ENCODE peak calls at places on chromosome X, in five cellular contexts. One of them, this sample, is unnamed.
A peak's percentile ranks its signal among the peaks of the same experiment; 100 is the strongest.

GRCh38 chrX:40108959-40109287 is 11.2 kb upstream of the BCOR start:
- DNase-seq in SK-N-SH: peak; percentile 82
- DNase-seq in K562: peak; percentile 85
- DNase-seq in GM12878: no peak
- DNase-seq in GM12891: no peak
- DNase-seq in this sample: peak; percentile 46

GRCh38 chrX:139902559-139902958 is 30.3 kb downstream of the ATP11C start:
- DNase-seq in SK-N-SH: no peak
- DNase-seq in GM12878: no peak
- DNase-seq in K562: no peak
- DNase-seq in GM12891: no peak
- DNase-seq in this sample: no peak

GRCh38 chrX:15564981-15565579 is 35.7 kb downstream of the ACE2 start:
- DNase-seq in K562: peak; percentile 78
- DNase-seq in GM12891: no peak
- DNase-seq in GM12878: peak; percentile 9
- DNase-seq in SK-N-SH: peak; percentile 27
- DNase-seq in this sample: no peak

GRCh38 chrX:10325606-10326005 is 168.8 kb downstream of the CLCN4 start:
- DNase-seq in SK-N-SH: no peak
- DNase-seq in K562: no peak
- DNase-seq in GM12891: no peak
- DNase-seq in GM12878: no peak
- DNase-seq in this sample: no peak

GRCh38 chrX:389021-389441 is 2.3 kb upstream of the PPP2R3B start:
- DNase-seq in GM12891: no peak
- DNase-seq in SK-N-SH: no peak
- DNase-seq in GM12878: no peak
- DNase-seq in K562: no peak
- DNase-seq in this sample: no peak

GRCh38 chrX:114611018-114611619 is 27.2 kb downstream of the HTR2C start:
- DNase-seq in SK-N-SH: peak; percentile 46
- DNase-seq in GM12878: no peak
- DNase-seq in K562: peak; percentile 53
- DNase-seq in GM12891: no peak
- DNase-seq in this sample: no peak

GRCh38 chrX:16785247-16786138 is 773 bp upstream of the TXLNG start:
- DNase-seq in GM12891: no peak
- DNase-seq in K562: no peak
- DNase-seq in GM12878: no peak
- DNase-seq in SK-N-SH: peak; percentile 27
- DNase-seq in this sample: no peak

GRCh38 chrX:138986866-138987265 is 275.3 kb upstream of the FGF13 start:
- DNase-seq in GM12891: no peak
- DNase-seq in K562: no peak
- DNase-seq in GM12878: no peak
- DNase-seq in SK-N-SH: no peak
- DNase-seq in this sample: no peak

GRCh38 chrX:39438603-39439602 is 637.6 kb downstream of the MID1IP1 start:
- DNase-seq in GM12891: no peak
- DNase-seq in GM12878: no peak
- DNase-seq in K562: no peak
- DNase-seq in SK-N-SH: no peak
- DNase-seq in this sample: no peak

GRCh38 chrX:9829308-9830267 is 43.4 kb downstream of the SHROOM2 start:
- DNase-seq in GM12891: peak; percentile 26
- DNase-seq in SK-N-SH: no peak
- DNase-seq in K562: no peak
- DNase-seq in GM12878: peak; percentile 47
- DNase-seq in this sample: peak; percentile 27

GRCh38 chrX:102546818-102547493 is 30.4 kb upstream of the TMSB15A start:
- DNase-seq in K562: no peak
- DNase-seq in GM12891: peak; percentile 10
- DNase-seq in GM12878: no peak
- DNase-seq in SK-N-SH: peak; percentile 54
- DNase-seq in this sample: no peak

GRCh38 chrX:45068555-45068954 is 132.1 kb downstream of the DIPK2B start:
- DNase-seq in GM12878: no peak
- DNase-seq in K562: no peak
- DNase-seq in SK-N-SH: no peak
- DNase-seq in GM12891: no peak
- DNase-seq in this sample: no peak

GRCh38 chrX:45063319-45064095 is 137.2 kb downstream of the DIPK2B start:
- DNase-seq in K562: no peak
- DNase-seq in SK-N-SH: no peak
- DNase-seq in GM12891: no peak
- DNase-seq in GM12878: no peak
- DNase-seq in this sample: no peak
- TF ChIP-seq TAF1 in K562: no peak
- TF ChIP-seq TAF1 in SK-N-SH: no peak
- TF ChIP-seq TAF1 in GM12891: no peak
- TF ChIP-seq TAF1 in GM12878: no peak
- TF ChIP-seq TAF1 in this sample: no peak

GRCh38 chrX:20325786-20326388 is 59.2 kb upstream of the RPS6KA3 start:
- DNase-seq in SK-N-SH: no peak
- DNase-seq in K562: no peak
- DNase-seq in GM12891: no peak
- DNase-seq in GM12878: no peak
- DNase-seq in this sample: no peak

GRCh38 chrX:20320461-20321159 is 53.9 kb upstream of the RPS6KA3 start:
- DNase-seq in GM12891: peak; percentile 1
- DNase-seq in GM12878: peak; percentile 57
- DNase-seq in K562: no peak
- DNase-seq in SK-N-SH: no peak
- DNase-seq in this sample: no peak

GRCh38 chrX:20317873-20318272 is 51.2 kb upstream of the RPS6KA3 start:
- DNase-seq in K562: no peak
- DNase-seq in GM12891: no peak
- DNase-seq in SK-N-SH: no peak
- DNase-seq in GM12878: no peak
- DNase-seq in this sample: no peak

GRCh38 chrX:20319054-20319453 is 52.3 kb upstream of the RPS6KA3 start:
- DNase-seq in GM12891: no peak
- DNase-seq in SK-N-SH: no peak
- DNase-seq in K562: no peak
- DNase-seq in GM12878: no peak
- DNase-seq in this sample: no peak

DNA sequence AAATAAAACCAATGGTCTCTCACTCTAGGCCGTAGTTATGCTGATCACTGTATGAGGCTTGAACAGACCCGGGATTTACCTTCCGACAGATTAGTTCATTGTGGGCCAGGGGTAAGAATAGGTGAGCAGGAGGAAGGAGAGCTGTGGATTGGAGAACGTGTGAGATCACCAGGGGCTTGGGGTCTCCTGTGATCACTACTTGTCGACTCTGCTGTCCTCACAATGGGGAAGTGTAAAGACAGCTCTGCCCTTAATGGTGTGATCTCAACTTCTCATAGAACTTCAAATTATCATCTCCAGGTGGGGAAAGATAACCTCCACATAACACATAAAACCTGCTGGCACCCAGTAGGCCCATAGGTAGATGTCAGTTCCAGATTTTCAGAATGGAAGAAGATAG is 56.2 kb upstream of the RPS6KA3 start:
- DNase-seq in GM12891: no peak
- DNase-seq in SK-N-SH: no peak
- DNase-seq in K562: no peak
- DNase-seq in GM12878: no peak
- DNase-seq in this sample: no peak
- TF ChIP-seq TAF1 in GM12891: no peak
- TF ChIP-seq TAF1 in SK-N-SH: no peak
- TF ChIP-seq TAF1 in K562: no peak
- TF ChIP-seq TAF1 in GM12878: no peak
- TF ChIP-seq TAF1 in this sample: no peak

GRCh38 chrX:24264383-24264782 is 49.5 kb downstream of the SUPT20HL2 start:
- DNase-seq in GM12891: no peak
- DNase-seq in GM12878: no peak
- DNase-seq in SK-N-SH: no peak
- DNase-seq in K562: no peak
- DNase-seq in this sample: no peak
- TF ChIP-seq TAF1 in GM12891: no peak
- TF ChIP-seq TAF1 in GM12878: no peak
- TF ChIP-seq TAF1 in SK-N-SH: no peak
- TF ChIP-seq TAF1 in K562: no peak
- TF ChIP-seq TAF1 in this sample: no peak

DNA sequence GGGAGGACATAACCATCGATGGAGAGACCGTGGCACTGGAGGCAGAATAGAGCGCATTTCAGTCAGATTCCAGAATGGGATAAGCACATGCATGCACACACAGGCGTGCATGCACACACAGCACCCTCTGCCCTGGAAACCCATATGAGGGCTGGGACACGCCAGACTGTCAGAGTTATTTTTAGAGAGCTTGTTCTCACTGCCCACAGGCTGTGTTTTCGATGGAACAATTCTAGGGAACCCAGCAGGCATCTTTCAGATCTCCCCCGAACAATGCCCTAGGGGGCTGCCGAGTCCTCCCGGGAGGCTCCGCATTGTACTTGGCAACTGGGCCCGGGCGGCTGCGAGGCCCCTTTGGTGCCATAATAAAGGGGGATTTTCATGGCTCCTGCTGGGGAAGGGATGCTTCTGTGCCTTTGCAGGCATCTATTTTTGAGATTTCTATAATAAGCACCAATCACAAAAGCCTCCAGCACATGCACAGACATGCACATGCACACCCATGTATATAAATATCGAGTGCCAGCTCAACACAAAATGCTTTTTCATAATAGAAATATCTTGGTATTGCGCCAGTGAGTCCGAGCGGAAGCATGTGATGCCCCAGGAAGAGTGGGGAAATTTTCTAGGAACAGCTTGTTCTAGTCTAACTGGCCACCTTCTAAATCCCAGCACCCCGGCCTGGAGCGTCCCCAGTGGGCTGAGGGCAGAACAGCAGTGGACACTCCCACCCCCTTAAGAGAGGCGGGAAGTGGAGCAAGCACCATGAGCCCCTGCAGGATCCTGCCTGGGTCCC is 88.6 kb downstream of the PHKA2 start:
- DNase-seq in SK-N-SH: peak; percentile 49
- DNase-seq in GM12878: no peak
- DNase-seq in GM12891: no peak
- DNase-seq in K562: no peak
- DNase-seq in this sample: no peak
- TF ChIP-seq TAF1 in SK-N-SH: no peak
- TF ChIP-seq TAF1 in GM12878: no peak
- TF ChIP-seq TAF1 in GM12891: no peak
- TF ChIP-seq TAF1 in K562: no peak
- TF ChIP-seq TAF1 in this sample: no peak

DNA sequence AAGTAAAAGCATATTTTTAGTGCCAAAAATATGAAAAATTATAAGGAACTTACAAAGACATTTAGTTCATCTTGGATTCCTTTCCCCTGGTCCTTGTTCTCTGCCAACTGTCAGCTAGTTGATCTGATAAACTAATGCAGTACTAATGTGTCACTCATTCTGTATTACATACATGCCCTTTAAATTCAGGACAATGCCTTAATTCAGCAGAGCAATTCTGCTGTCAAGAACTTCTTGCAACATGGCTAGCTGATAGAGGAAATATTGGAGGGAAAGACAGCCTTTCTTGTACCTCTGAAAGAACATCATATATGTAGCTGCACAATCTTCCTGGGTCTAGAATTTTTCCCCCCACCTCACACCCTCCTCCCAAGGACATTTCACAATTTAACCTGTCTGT is 480.1 kb downstream of the RPA4 start:
- DNase-seq in K562: no peak
- DNase-seq in GM12878: no peak
- DNase-seq in SK-N-SH: no peak
- DNase-seq in GM12891: no peak
- DNase-seq in this sample: no peak
- TF ChIP-seq TAF1 in K562: no peak
- TF ChIP-seq TAF1 in GM12878: no peak
- TF ChIP-seq TAF1 in SK-N-SH: no peak
- TF ChIP-seq TAF1 in GM12891: no peak
- TF ChIP-seq TAF1 in this sample: no peak

GRCh38 chrX:51569561-51569960 is 49.2 kb downstream of the CENPVL3 start:
- DNase-seq in GM12891: no peak
- DNase-seq in GM12878: no peak
- DNase-seq in SK-N-SH: no peak
- DNase-seq in K562: no peak
- DNase-seq in this sample: no peak
- TF ChIP-seq TAF1 in GM12891: no peak
- TF ChIP-seq TAF1 in GM12878: no peak
- TF ChIP-seq TAF1 in SK-N-SH: no peak
- TF ChIP-seq TAF1 in K562: no peak
- TF ChIP-seq TAF1 in this sample: no peak

GRCh38 chrX:125651426-125651825 is 331.8 kb downstream of the TEX13C start:
- DNase-seq in GM12891: no peak
- DNase-seq in K562: no peak
- DNase-seq in SK-N-SH: no peak
- DNase-seq in GM12878: no peak
- DNase-seq in this sample: no peak

DNA sequence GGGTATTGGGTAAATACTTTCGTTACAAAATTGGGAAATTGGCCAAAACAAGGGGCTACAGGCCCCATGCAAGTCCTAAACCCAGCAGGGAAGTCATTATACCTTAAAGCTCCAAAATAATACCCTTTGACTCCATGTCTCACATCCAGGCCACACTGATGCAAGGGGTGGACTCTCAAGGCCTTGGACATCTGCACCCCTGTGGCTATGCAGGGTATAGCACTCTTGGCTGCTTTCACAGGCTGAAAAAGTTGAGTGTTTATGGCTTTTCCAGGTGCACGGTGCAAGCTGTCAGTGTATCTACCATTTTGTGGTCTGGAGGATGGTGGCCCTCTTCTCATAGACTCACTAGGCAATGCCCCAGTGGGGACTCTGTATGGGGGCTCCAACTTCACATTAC is 326.5 kb downstream of the TEX13C start:
- DNase-seq in GM12891: no peak
- DNase-seq in SK-N-SH: no peak
- DNase-seq in K562: peak; percentile 28
- DNase-seq in GM12878: no peak
- DNase-seq in this sample: no peak
- TF ChIP-seq TAF1 in GM12891: no peak
- TF ChIP-seq TAF1 in SK-N-SH: no peak
- TF ChIP-seq TAF1 in K562: no peak
- TF ChIP-seq TAF1 in GM12878: no peak
- TF ChIP-seq TAF1 in this sample: no peak

GRCh38 chrX:153459976-153460375 is 10.4 kb downstream of the HAUS7 start:
- DNase-seq in GM12878: no peak
- DNase-seq in GM12891: no peak
- DNase-seq in K562: no peak
- DNase-seq in SK-N-SH: no peak
- DNase-seq in this sample: no peak
- TF ChIP-seq TAF1 in GM12878: no peak
- TF ChIP-seq TAF1 in GM12891: no peak
- TF ChIP-seq TAF1 in K562: no peak
- TF ChIP-seq TAF1 in SK-N-SH: no peak
- TF ChIP-seq TAF1 in this sample: no peak